ENCODE peak calls at places on chromosomes 4 and X, in eight cellular contexts. E is thoracic aorta, D is cardiac muscle cell, J is IMR-90, Z is heart right ventricle, C is tibial artery, Q is uterus, B is psoas muscle. M is an unnamed sample. For H3K4me1 and H3K27me3, the result is how much of the 10 kb centered on the place peaks cover.

GRCh38 chr4:122341906-122342305 is 36.9 kb upstream of the ADAD1 start:
- DNase-seq in E (no peak), D (peak), J (peak), Z (no peak), C (no peak), Q (no peak), B (peak), M (no peak)

GRCh38 chrX:63656871-63657580 is 128.0 kb downstream of the ARHGEF9 start:
- DNase-seq in E (no peak), D (peak), J (peak), Z (no peak), C (peak), Q (no peak), B (no peak), M (no peak)

GRCh38 chr4:39304651-39305050 is 61.5 kb downstream of the RFC1 start:
- DNase-seq in E (no peak), D (no peak), J (no peak), Z (no peak), C (no peak), Q (no peak), B (no peak), M (no peak)

GRCh38 chr4:13543648-13544555 is at the start of gene NKX3-2:
- DNase-seq in E (no peak), D (peak), J (peak), Z (no peak), C (no peak), Q (no peak), B (no peak), M (no peak)

GRCh38 chrX:86829786-86830185 is 681.5 kb downstream of the DACH2 start:
- DNase-seq in E (no peak), D (no peak), J (no peak), Z (no peak), C (no peak), Q (no peak), B (no peak), M (no peak)

GRCh38 chrX:51484616-51485015 is 11.8 kb downstream of the NUDT11 start:
- DNase-seq in E (no peak), D (no peak), J (no peak), Z (no peak), C (no peak), Q (no peak), B (no peak), M (no peak)

GRCh38 chr4:169397762-169398161 is 127.0 kb upstream of the SH3RF1 start:
- DNase-seq in E (no peak), D (peak), J (peak), Z (no peak), C (no peak), Q (no peak), B (no peak), M (no peak)

GRCh38 chr4:47531241-47531953 is 46.3 kb downstream of the ATP10D start:
- DNase-seq in E (no peak), D (peak), J (peak), Z (peak), C (no peak), Q (no peak), B (no peak), M (no peak)

GRCh38 chr4:156537275-156537674 is 434.3 kb downstream of the PDGFC start:
- DNase-seq in E (no peak), D (no peak), J (peak), Z (no peak), C (no peak), Q (no peak), B (no peak), M (no peak)

GRCh38 chr4:7458066-7458425 is 23.3 kb upstream of the PSAPL1 start:
- DNase-seq in E (no peak), D (no peak), J (no peak), Z (no peak), C (no peak), Q (no peak), B (no peak), M (no peak)

GRCh38 chrX:119004920-119005524 is 30.6 kb downstream of the LONRF3 start:
- DNase-seq in E (no peak), D (peak), J (peak), Z (peak), C (peak), Q (peak), B (peak), M (no peak)

GRCh38 chr4:89640620-89641366 is 196.2 kb downstream of the SNCA start:
- DNase-seq in E (no peak), D (peak), J (peak), Z (peak), C (no peak), Q (peak), B (no peak), M (no peak)

GRCh38 chrX:70124678-70125077 is 8.6 kb upstream of the IGBP1 start:
- DNase-seq in E (no peak), D (no peak), J (no peak), Z (no peak), C (no peak), Q (no peak), B (no peak), M (no peak)

GRCh38 chr4:164571593-164572385 is 182.1 kb upstream of the SMIM31 start:
- DNase-seq in E (no peak), D (no peak), J (no peak), Z (no peak), C (no peak), Q (no peak), B (peak), M (no peak)

GRCh38 chr4:186137193-186137792 is 32.8 kb downstream of the FAM149A start:
- DNase-seq in E (no peak), D (peak), J (peak), Z (no peak), C (no peak), Q (no peak), B (no peak), M (no peak)

GRCh38 chr4:94412019-94413017 is 39.4 kb upstream of the PDLIM5 start:
- DNase-seq in E (no peak), D (peak), J (peak), Z (peak), C (no peak), Q (peak), B (no peak), M (no peak)
- H3K4me1 ChIP-seq in E (under half), D (half or more), J (under half), Z (under half), C (under half), Q (under half), B (under half), M (under half)

DNA sequence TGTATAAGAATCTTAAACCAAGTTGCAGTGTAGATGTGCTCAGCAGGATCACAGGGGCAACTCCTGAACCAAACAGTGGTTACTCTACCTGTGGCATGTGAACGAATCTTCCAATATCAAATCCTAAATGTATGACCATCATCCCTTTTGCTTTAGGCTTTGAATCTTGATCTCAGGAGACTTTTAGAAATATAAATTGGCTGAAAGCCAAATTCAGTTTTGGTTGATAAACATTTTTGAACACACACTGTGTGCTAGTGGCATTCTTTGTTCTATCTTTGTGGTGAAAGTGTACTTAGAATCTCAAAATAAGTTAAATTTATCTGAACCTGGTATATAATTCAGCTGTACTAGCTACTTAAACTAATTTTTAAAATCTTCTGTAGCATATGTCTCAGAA is 4.6 kb upstream of the ARHGAP6 start:
- DNase-seq in E (no peak), D (no peak), J (no peak), Z (no peak), C (no peak), Q (no peak), B (no peak), M (no peak)
- H3K27me3 ChIP-seq in E (under half), D (under half), J (under half), Z (under half), C (under half), Q (under half), B (under half), M (under half)

DNA sequence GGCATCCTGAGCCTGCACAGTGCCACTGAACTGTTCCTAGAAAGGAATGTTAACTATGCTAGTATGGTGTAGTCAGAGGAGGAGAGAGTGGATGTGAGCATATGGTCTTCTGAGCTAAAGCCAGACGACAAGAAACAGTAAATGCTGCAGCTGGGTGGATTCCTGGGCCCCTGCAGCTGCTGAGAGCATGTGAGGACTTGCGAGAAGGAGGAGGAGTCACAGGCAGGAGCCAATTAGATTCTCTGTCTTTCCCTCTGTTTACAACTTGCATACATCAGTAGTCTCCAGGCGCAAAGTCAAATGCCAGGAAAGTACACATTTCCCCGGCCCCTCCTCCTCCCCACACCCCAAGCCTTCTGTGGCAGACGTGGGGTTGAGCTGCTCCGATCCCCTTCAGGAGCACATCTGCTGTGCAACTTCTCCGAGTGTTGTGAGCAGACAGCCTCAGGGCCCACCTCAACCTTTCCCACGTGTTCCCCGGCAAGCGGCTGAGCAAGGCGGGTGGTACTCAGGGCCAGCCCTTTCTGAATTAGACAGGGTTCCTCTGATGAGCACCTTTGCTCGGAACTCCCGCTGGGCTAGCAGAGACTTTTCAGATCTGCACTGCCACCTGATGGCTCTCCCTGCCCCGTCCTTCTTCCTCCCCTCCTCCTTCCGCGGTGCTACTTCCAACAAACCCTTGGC is 108.7 kb upstream of the ATP6AP2 start:
- DNase-seq in E (no peak), D (peak), J (peak), Z (peak), C (no peak), Q (peak), B (no peak), M (no peak)
- H3K4me1 ChIP-seq in E (under half), D (under half), J (under half), Z (under half), C (under half), Q (under half), B (under half), M (under half)

DNA sequence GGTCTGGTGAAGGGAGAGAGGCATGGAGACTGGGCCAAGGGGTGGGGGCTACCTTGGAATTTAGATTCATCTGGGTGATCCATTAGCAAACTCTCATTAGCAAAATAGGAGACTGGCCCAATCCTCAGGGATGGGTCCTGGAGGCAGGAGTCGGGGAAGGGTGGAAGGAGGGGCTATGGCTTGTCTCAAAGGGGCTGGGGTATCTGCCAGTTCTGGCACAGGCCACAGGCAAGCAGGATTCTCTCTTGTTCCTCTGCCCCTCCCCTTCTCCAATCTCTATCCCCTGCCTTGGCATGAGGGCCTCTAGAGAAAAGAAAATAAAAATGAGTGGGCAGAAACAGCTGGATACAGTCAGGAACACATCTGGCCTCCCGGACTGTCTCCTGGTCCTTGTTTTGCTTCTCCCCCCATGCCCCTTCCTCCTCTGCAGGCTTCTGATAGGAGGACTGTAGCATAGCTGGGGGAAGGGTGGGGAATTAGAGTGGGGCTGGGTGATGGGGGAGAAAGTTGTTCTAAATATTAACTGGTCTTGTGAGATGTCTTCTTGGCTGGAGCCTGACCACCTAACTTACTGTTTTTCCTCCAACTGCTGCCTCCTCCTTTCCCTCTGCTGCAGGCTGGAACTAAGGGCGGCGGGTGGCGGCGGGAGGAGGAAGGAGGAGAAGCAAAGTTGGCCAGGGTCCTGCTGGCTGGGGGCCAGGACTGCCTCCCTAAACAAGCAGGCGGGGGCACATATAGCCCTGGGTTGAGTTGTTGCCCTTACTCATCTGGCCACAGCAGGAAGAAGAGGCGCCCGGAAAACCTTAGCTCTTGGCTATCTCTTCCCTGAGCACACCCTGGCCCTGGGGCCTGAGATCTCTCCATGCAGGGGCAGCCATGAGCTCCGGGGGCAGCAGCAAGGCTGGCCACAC is 53.3 kb upstream of the LAS1L start:
- DNase-seq in E (peak), D (peak), J (peak), Z (peak), C (peak), Q (peak), B (peak), M (peak)
- H3K27me3 ChIP-seq in E (under half), D (under half), J (under half), Z (under half), C (under half), Q (under half), B (under half), M (under half)

M was measured in right atrium auricular region.